ENCODE peak calls at places on chromosomes 7 and 10, in seven cellular contexts. N, Z, W, Q, A, X and Y are unnamed samples.

GRCh38 chr10:62171791-62172190 is 96.9 kb downstream of the RTKN2 start:
- DNase-seq in X (no peak), W (peak; percentile 47), N (no peak), Z (no peak), A (no peak), Q (peak; percentile 17), Y (peak; percentile 69)

GRCh38 chr7:43248961-43249807 is 136.7 kb downstream of the HECW1 start:
- DNase-seq in Q (peak; percentile 90), X (peak; percentile 78), W (peak; percentile 84), A (no peak), N (no peak), Z (no peak), Y (peak; percentile 80)

GRCh38 chr7:115477193-115477651 is 553.3 kb downstream of the TFEC start:
- DNase-seq in Z (no peak), A (no peak), W (peak; percentile 36), X (no peak), Q (peak; percentile 56), N (no peak), Y (peak; percentile 36)

GRCh38 chr7:97003262-97004236 is 1.8 kb upstream of the DLX6 start:
- DNase-seq in N (peak; percentile 42), A (no peak), Q (no peak), X (no peak), Z (no peak), W (no peak), Y (no peak)

GRCh38 chr10:43229208-43230061 is 37.4 kb downstream of the RASGEF1A start:
- DNase-seq in Q (no peak), W (no peak), A (no peak), N (no peak), X (no peak), Z (peak; percentile 30), Y (no peak)

GRCh38 chr7:108358553-108358952 is 97.7 kb downstream of the NRCAM start:
- DNase-seq in N (peak; percentile 79), Q (peak; percentile 91), A (peak; percentile 72), Z (no peak), X (peak; percentile 93), W (peak; percentile 89), Y (peak; percentile 79)

GRCh38 chr10:32041290-32042028 is 14.8 kb downstream of the KIF5B start:
- DNase-seq in X (no peak), Q (no peak), W (peak; percentile 5), A (no peak), N (no peak), Z (no peak), Y (peak; percentile 27)

GRCh38 chr10:71753960-71754505 is 19.3 kb downstream of the VSIR start:
- DNase-seq in N (no peak), X (no peak), Q (no peak), Z (no peak), W (no peak), A (no peak), Y (no peak)

GRCh38 chr7:127708788-127709187 is 56.8 kb downstream of the SND1 start:
- DNase-seq in W (peak; percentile 80), N (peak; percentile 70), X (peak; percentile 85), A (peak; percentile 56), Q (peak; percentile 85), Z (peak; percentile 58), Y (peak; percentile 88)

GRCh38 chr10:63711866-63712716 is 190.9 kb downstream of the REEP3 start:
- DNase-seq in A (peak; percentile 98), W (peak; percentile 98), Q (peak; percentile 95), N (peak; percentile 97), Z (no peak), X (peak; percentile 97), Y (peak; percentile 98)

GRCh38 chr10:103767756-103768155 is 87.6 kb downstream of the SH3PXD2A start:
- DNase-seq in N (no peak), Q (peak; percentile 69), X (no peak), Z (no peak), A (no peak), W (peak; percentile 38), Y (peak; percentile 32)